ENCODE peak calls at places on chromosomes 2 and 18, in five cellular contexts. A, L, Y, T and H are unnamed samples.

GRCh38 chr2:20596973-20597867 is 53.7 kb downstream of the HS1BP3 start:
- DNase-seq in T (peak), A (no peak), L (no peak), Y (no peak), H (no peak)

GRCh38 chr2:133734699-133735098 is 166.4 kb upstream of the NCKAP5 start:
- DNase-seq in A (no peak), T (no peak), L (no peak), Y (no peak), H (no peak)

GRCh38 chr2:215104226-215104625 is 34.2 kb downstream of the ABCA12 start:
- DNase-seq in A (no peak), T (no peak), L (no peak), Y (no peak), H (no peak)

GRCh38 chr2:7567646-7568045 is 650.4 kb downstream of the RNF144A start:
- DNase-seq in T (no peak), A (peak), L (no peak), Y (peak), H (no peak)

GRCh38 chr2:238420442-238420841 is 6.3 kb upstream of the ASB1 start:
- DNase-seq in Y (no peak), L (no peak), T (no peak), A (no peak), H (no peak)

GRCh38 chr2:99140056-99140859 is 1.2 kb upstream of the C2orf15 start:
- DNase-seq in L (no peak), A (no peak), Y (no peak), T (no peak), H (no peak)

GRCh38 chr2:102592601-102593000 is 26.8 kb upstream of the SLC9A2 start:
- DNase-seq in Y (no peak), L (no peak), T (peak), A (no peak), H (peak)

GRCh38 chr2:86042256-86043168 is 63.2 kb downstream of the POLR1A start:
- DNase-seq in Y (no peak), L (no peak), T (no peak), A (no peak), H (no peak)

GRCh38 chr2:74577448-74577847 is 22.9 kb downstream of the DOK1 start:
- DNase-seq in Y (no peak), L (no peak), T (peak), A (no peak), H (no peak)

GRCh38 chr2:96324716-96325037 is 440 bp upstream of the ITPRIPL1 start:
- DNase-seq in T (no peak), Y (no peak), A (no peak), L (no peak), H (no peak)

GRCh38 chr18:54981076-54981475 is 21.8 kb upstream of the CCDC68 start:
- DNase-seq in L (no peak), T (no peak), Y (no peak), A (no peak), H (no peak)

GRCh38 chr2:240421396-240421795 is 14.1 kb upstream of the GPC1 start:
- DNase-seq in L (no peak), Y (no peak), T (no peak), A (no peak), H (no peak)

GRCh38 chr2:241386519-241386918 is 30.4 kb downstream of the FARP2 start:
- DNase-seq in T (peak), A (no peak), L (no peak), Y (no peak), H (no peak)

GRCh38 chr2:217774232-217774631 is 228.6 kb downstream of the TNS1 start:
- DNase-seq in A (no peak), T (no peak), Y (no peak), L (no peak), H (no peak)

GRCh38 chr2:224560549-224560948 is 24.6 kb downstream of the CUL3 start:
- DNase-seq in Y (no peak), L (no peak), T (no peak), A (no peak), H (no peak)

GRCh38 chr2:108640731-108641130 is 78.6 kb upstream of the RANBP2 start:
- DNase-seq in L (no peak), T (peak), A (no peak), Y (no peak), H (peak)

GRCh38 chr2:190177249-190177648 is 114.7 kb upstream of the MSTN start:
- DNase-seq in T (no peak), Y (no peak), A (no peak), L (no peak), H (no peak)

GRCh38 chr2:239461551-239462515 is 61.0 kb upstream of the HDAC4 start:
- DNase-seq in L (peak), A (no peak), Y (no peak), T (no peak), H (no peak)

GRCh38 chr2:150036622-150037021 is 449.0 kb upstream of the MMADHC start:
- DNase-seq in T (no peak), A (no peak), L (no peak), Y (no peak), H (no peak)

GRCh38 chr2:58886009-58886408 is 644.9 kb upstream of the FANCL start:
- DNase-seq in Y (no peak), L (no peak), A (no peak), T (no peak), H (no peak)

GRCh38 chr2:164706522-164706921 is 85.2 kb upstream of the GRB14 start:
- DNase-seq in L (no peak), A (no peak), T (peak), Y (no peak), H (no peak)